ENCODE peak calls at places on chromosomes 1 and 21, in four cellular contexts. One of them, this sample, is unnamed.

GRCh38 chr1:208060495-208060894 is 149.6 kb upstream of the CD34 start:
- DNase-seq in GM12865: no peak
- DNase-seq in ELF-1: no peak
- DNase-seq in posterior cingulate gyrus: no peak
- DNase-seq in this sample: no peak

GRCh38 chr1:182783068-182783467 is 6.5 kb upstream of the NPL start:
- DNase-seq in GM12865: peak
- DNase-seq in ELF-1: peak
- DNase-seq in posterior cingulate gyrus: no peak
- DNase-seq in this sample: no peak

GRCh38 chr1:225469051-225469450 is 41.2 kb upstream of the LBR start:
- DNase-seq in GM12865: no peak
- DNase-seq in ELF-1: peak
- DNase-seq in posterior cingulate gyrus: no peak
- DNase-seq in this sample: no peak

GRCh38 chr1:202959276-202959620 is 1.1 kb upstream of the ADIPOR1 start:
- DNase-seq in GM12865: no peak
- DNase-seq in ELF-1: no peak
- DNase-seq in posterior cingulate gyrus: no peak
- DNase-seq in this sample: no peak

GRCh38 chr1:228930479-228930957 is 195.2 kb downstream of the RHOU start:
- DNase-seq in GM12865: no peak
- DNase-seq in ELF-1: peak
- DNase-seq in posterior cingulate gyrus: no peak
- DNase-seq in this sample: no peak

GRCh38 chr21:15809818-15810217 is 80.0 kb downstream of the USP25 start:
- DNase-seq in GM12865: no peak
- DNase-seq in ELF-1: no peak
- DNase-seq in posterior cingulate gyrus: no peak
- DNase-seq in this sample: no peak

GRCh38 chr1:1915911-1916835 is 1.1 kb downstream of the CALML6 start:
- DNase-seq in GM12865: no peak
- DNase-seq in ELF-1: no peak
- DNase-seq in posterior cingulate gyrus: no peak
- DNase-seq in this sample: no peak

GRCh38 chr1:167981933-167982332 is 45.1 kb upstream of the MPC2 start:
- DNase-seq in GM12865: no peak
- DNase-seq in ELF-1: no peak
- DNase-seq in posterior cingulate gyrus: no peak
- DNase-seq in this sample: no peak

GRCh38 chr1:155168456-155169210 is 4.5 kb downstream of the KRTCAP2 start:
- DNase-seq in GM12865: no peak
- DNase-seq in ELF-1: no peak
- DNase-seq in posterior cingulate gyrus: no peak
- DNase-seq in this sample: no peak

GRCh38 chr1:220813013-220813412 is 26.3 kb downstream of the MTARC1 start:
- DNase-seq in GM12865: no peak
- DNase-seq in ELF-1: no peak
- DNase-seq in posterior cingulate gyrus: no peak
- DNase-seq in this sample: no peak

GRCh38 chr1:57881696-57882095 is 457.8 kb upstream of the DAB1 start:
- DNase-seq in GM12865: no peak
- DNase-seq in ELF-1: no peak
- DNase-seq in posterior cingulate gyrus: no peak
- DNase-seq in this sample: no peak

GRCh38 chr1:53661496-53661895 is 77.5 kb downstream of the GLIS1 start:
- DNase-seq in GM12865: no peak
- DNase-seq in ELF-1: no peak
- DNase-seq in posterior cingulate gyrus: no peak
- DNase-seq in this sample: no peak

GRCh38 chr1:7425771-7426170 is 345.3 kb upstream of the VAMP3 start:
- DNase-seq in GM12865: no peak
- DNase-seq in ELF-1: no peak
- DNase-seq in posterior cingulate gyrus: no peak
- DNase-seq in this sample: no peak

GRCh38 chr1:203796223-203796747 is 862 bp downstream of the ZBED6 start:
- DNase-seq in GM12865: peak
- DNase-seq in ELF-1: peak
- DNase-seq in posterior cingulate gyrus: no peak
- DNase-seq in this sample: no peak

GRCh38 chr1:1061682-1062363 is 12.3 kb downstream of the RNF223 start:
- DNase-seq in GM12865: no peak
- DNase-seq in ELF-1: no peak
- DNase-seq in posterior cingulate gyrus: no peak
- DNase-seq in this sample: no peak

GRCh38 chr1:183277821-183278735 is 92.0 kb downstream of the LAMC2 start:
- DNase-seq in GM12865: no peak
- DNase-seq in ELF-1: peak
- DNase-seq in posterior cingulate gyrus: no peak
- DNase-seq in this sample: no peak

GRCh38 chr1:154420172-154420571 is 15.0 kb downstream of the IL6R start:
- DNase-seq in GM12865: peak
- DNase-seq in ELF-1: no peak
- DNase-seq in posterior cingulate gyrus: peak
- DNase-seq in this sample: peak

GRCh38 chr1:52554756-52555155 is 1.9 kb upstream of the TUT4 start:
- DNase-seq in GM12865: no peak
- DNase-seq in ELF-1: peak
- DNase-seq in posterior cingulate gyrus: no peak
- DNase-seq in this sample: no peak

GRCh38 chr1:43144228-43144627 is 27.9 kb downstream of the EBNA1BP2 start:
- DNase-seq in GM12865: no peak
- DNase-seq in ELF-1: no peak
- DNase-seq in posterior cingulate gyrus: no peak
- DNase-seq in this sample: no peak

GRCh38 chr1:28417441-28418277 is 48.1 kb downstream of the PHACTR4 start:
- DNase-seq in GM12865: peak
- DNase-seq in ELF-1: no peak
- DNase-seq in posterior cingulate gyrus: no peak
- DNase-seq in this sample: no peak

GRCh38 chr1:37035828-37036666 is 1.7 kb upstream of the GRIK3 start:
- DNase-seq in GM12865: peak
- DNase-seq in ELF-1: peak
- DNase-seq in posterior cingulate gyrus: no peak
- DNase-seq in this sample: no peak

GRCh38 chr1:203495845-203496244 is 1.9 kb downstream of the OPTC start:
- DNase-seq in GM12865: no peak
- DNase-seq in ELF-1: no peak
- DNase-seq in posterior cingulate gyrus: no peak
- DNase-seq in this sample: no peak